ENCODE peak calls at places on chromosomes 1 and 21, in four cellular contexts. P is IMR-90, R is trophoblast cell, S is H1. I is an unnamed sample.
A peak's percentile ranks its signal among the peaks of the same experiment; 100 is the strongest.

GRCh38 chr1:53559391-53559815 is 100.2 kb downstream of the DMRTB1 start:
- DNase-seq in R (no peak), S (no peak), P (no peak), I (no peak)

GRCh38 chr21:44943005-44943685 is 3.3 kb downstream of the SLX9 start:
- DNase-seq in P (peak; percentile 32), S (no peak), R (no peak), I (no peak)

GRCh38 chr1:3466366-3467075 is 12.1 kb downstream of the ARHGEF16 start:
- DNase-seq in R (no peak), P (no peak), S (no peak), I (no peak)

GRCh38 chr1:63877816-63878215 is 104.0 kb downstream of the ROR1 start:
- DNase-seq in P (peak; percentile 75), S (no peak), R (peak; percentile 31), I (peak; percentile 73)

GRCh38 chr1:84972377-84972987 is 24.4 kb downstream of the MCOLN2 start:
- DNase-seq in P (no peak), R (no peak), S (no peak), I (peak; percentile 33)

GRCh38 chr21:38787461-38788274 is 18.1 kb upstream of the ETS2 start:
- DNase-seq in S (no peak), P (peak; percentile 76), R (peak; percentile 91), I (peak; percentile 86)

GRCh38 chr1:78370779-78371482 is 119.8 kb upstream of the PTGFR start:
- DNase-seq in P (peak; percentile 89), S (no peak), R (no peak), I (no peak)

GRCh38 chr1:53605181-53605580 is 133.8 kb downstream of the GLIS1 start:
- DNase-seq in R (no peak), P (no peak), S (no peak), I (no peak)

GRCh38 chr1:205843031-205843859 is 6.7 kb downstream of the PM20D1 start:
- DNase-seq in S (no peak), R (no peak), P (no peak), I (no peak)

GRCh38 chr1:226738995-226739695 is at the start of gene ITPKB:
- DNase-seq in P (peak; percentile 65), S (no peak), R (no peak), I (peak; percentile 88)

GRCh38 chr1:8516793-8517556 is 199.1 kb downstream of the SLC45A1 start:
- DNase-seq in P (peak; percentile 44), R (no peak), S (no peak), I (no peak)

GRCh38 chr1:35454616-35455015 is 102.6 kb downstream of the KIAA0319L start:
- DNase-seq in R (no peak), S (no peak), P (peak; percentile 94), I (peak; percentile 85)

GRCh38 chr1:110309139-110309538 is 30.0 kb upstream of the RBM15 start:
- DNase-seq in R (no peak), S (no peak), P (peak; percentile 64), I (peak; percentile 32)

GRCh38 chr21:27040738-27041137 is 73.8 kb upstream of the ADAMTS5 start:
- DNase-seq in S (no peak), P (no peak), R (no peak), I (no peak)

GRCh38 chr1:117570988-117571409 is 34.8 kb upstream of the TENT5C start:
- DNase-seq in S (no peak), R (peak; percentile 90), P (no peak), I (no peak)

GRCh38 chr1:219179293-219179692 is 5.6 kb downstream of the LYPLAL1 start:
- DNase-seq in P (peak; percentile 26), R (no peak), S (no peak), I (no peak)

GRCh38 chr1:31441970-31442647 is 29.1 kb downstream of the SERINC2 start:
- DNase-seq in P (no peak), S (no peak), R (no peak), I (no peak)

GRCh38 chr1:16236091-16236494 is 890 bp downstream of the CPLANE2 start:
- DNase-seq in P (peak; percentile 18), R (no peak), S (no peak), I (peak; percentile 40)

GRCh38 chr1:214107322-214108096 is 119.7 kb downstream of the PROX1 start:
- DNase-seq in R (no peak), P (peak; percentile 0), S (no peak), I (no peak)

GRCh38 chr1:87885263-87885662 is 556.6 kb downstream of the LMO4 start:
- DNase-seq in P (no peak), R (no peak), S (no peak), I (no peak)

GRCh38 chr1:5551274-5551966 is 440.8 kb downstream of the NPHP4 start:
- DNase-seq in S (no peak), R (no peak), P (no peak), I (no peak)

GRCh38 chr21:28436286-28436932 is 556.3 kb downstream of the LTN1 start:
- DNase-seq in R (peak; percentile 29), P (peak; percentile 77), S (no peak), I (peak; percentile 35)

GRCh38 chr1:1757422-1758058 is 20.7 kb downstream of the NADK start:
- DNase-seq in R (no peak), S (no peak), P (no peak), I (no peak)

GRCh38 chr1:206734499-206735142 is 36.0 kb upstream of the IL19 start:
- DNase-seq in P (peak; percentile 37), S (no peak), R (no peak), I (peak; percentile 54)

GRCh38 chr1:109392788-109393580 is 4.7 kb downstream of the SORT1 start:
- DNase-seq in P (peak; percentile 81), R (no peak), S (no peak), I (peak; percentile 87)

GRCh38 chr1:1040004-1040991 is 20.4 kb downstream of the AGRN start:
- DNase-seq in S (no peak), R (peak; percentile 92), P (peak; percentile 85), I (peak; percentile 87)

GRCh38 chr1:187951817-187952216 is 1123.1 kb downstream of the PLA2G4A start:
- DNase-seq in P (no peak), R (no peak), S (no peak), I (no peak)

GRCh38 chr1:16383917-16384316 is 16.9 kb downstream of the SZRD1 start:
- DNase-seq in S (no peak), R (no peak), P (no peak), I (no peak)

GRCh38 chr1:87600848-87601247 is 272.2 kb downstream of the LMO4 start:
- DNase-seq in S (no peak), P (peak; percentile 34), R (no peak), I (peak; percentile 73)

GRCh38 chr1:93353286-93353685 is 7.6 kb downstream of the DR1 start:
- DNase-seq in R (no peak), P (no peak), S (no peak), I (no peak)

GRCh38 chr1:223741861-223742260 is 29.5 kb downstream of the CAPN2 start:
- DNase-seq in R (peak; percentile 93), P (peak; percentile 77), S (no peak), I (peak; percentile 89)

GRCh38 chr1:156709743-156710489 is 4.5 kb upstream of the CRABP2 start:
- DNase-seq in P (peak; percentile 62), S (no peak), R (no peak), I (no peak)

GRCh38 chr1:158067651-158068050 is 74.2 kb downstream of the KIRREL1 start:
- DNase-seq in P (peak; percentile 80), R (no peak), S (no peak), I (peak; percentile 90)

GRCh38 chr1:22806584-22806983 is 95.9 kb downstream of the EPHB2 start:
- DNase-seq in R (no peak), P (no peak), S (no peak), I (no peak)

DNA sequence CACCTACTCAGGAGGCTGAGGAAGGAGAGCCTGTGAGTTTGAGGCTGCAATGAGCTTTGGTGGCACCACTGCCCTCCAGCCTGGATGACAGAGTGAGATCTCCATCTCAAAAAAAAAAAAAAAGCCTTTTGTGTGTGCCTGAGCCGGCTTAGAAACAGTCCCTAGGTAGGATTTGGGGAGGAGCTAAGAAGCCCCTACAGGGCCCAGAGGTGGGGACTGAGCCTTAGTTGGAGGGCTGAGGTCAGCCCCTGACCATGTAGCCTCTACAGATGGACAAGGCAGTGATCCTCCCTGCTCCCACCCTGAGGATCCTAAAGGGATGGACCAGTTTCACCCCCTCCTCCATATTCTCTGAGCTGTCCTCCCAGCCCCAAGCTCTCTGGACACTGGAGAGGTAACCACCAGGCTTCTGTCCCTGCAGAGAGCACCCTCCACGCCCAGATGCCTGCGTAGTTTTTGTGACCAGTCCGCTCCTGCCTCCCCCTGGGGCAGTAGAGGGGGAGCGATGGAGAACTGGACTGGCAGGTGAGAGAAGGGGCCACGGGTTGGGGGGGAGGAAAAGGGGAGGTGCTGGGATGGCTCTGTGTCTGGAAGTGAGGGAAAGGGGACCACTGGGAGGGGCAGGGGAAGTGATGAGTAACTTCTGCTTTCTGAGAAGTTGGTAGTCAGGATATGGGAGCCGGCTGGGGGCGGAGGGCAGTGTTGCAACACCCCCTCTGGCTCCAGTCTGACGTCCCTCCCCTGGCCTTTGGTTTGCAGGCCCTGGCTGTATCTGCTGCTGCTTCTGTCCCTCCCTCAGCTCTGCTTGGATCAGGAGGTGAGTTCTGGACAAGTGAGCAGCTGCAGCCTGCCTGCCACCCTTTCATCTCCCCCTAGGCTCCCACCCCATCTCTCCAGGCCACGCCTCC is 2.8 kb downstream of the ADAMTSL4 start:
- DNase-seq in R (peak; percentile 97), P (peak; percentile 92), S (no peak), I (peak; percentile 95)
- H3K23ac ChIP-seq in R (no peak overlapping the region), P (peak overlapping the region; percentile 60), S (no peak overlapping the region), I (no peak overlapping the region)

GRCh38 chr1:228140724-228141081 is 624 bp downstream of the GUK1 start:
- DNase-seq in R (no peak), P (no peak), S (no peak), I (no peak)
- H3K14ac ChIP-seq in R (peak overlapping the region; percentile 91), P (peak overlapping the region; percentile 94), S (no peak overlapping the region), I (peak overlapping the region; percentile 23)

GRCh38 chr1:21661886-21662285 is 7.3 kb downstream of the RAP1GAP start:
- DNase-seq in R (no peak), S (no peak), P (no peak), I (no peak)

GRCh38 chr1:21657456-21658190 is 11.5 kb downstream of the RAP1GAP start:
- DNase-seq in P (no peak), R (no peak), S (no peak), I (no peak)

GRCh38 chr1:21662426-21663250 is 6.5 kb downstream of the RAP1GAP start:
- DNase-seq in R (no peak), S (no peak), P (no peak), I (no peak)

GRCh38 chr1:21659924-21660326 is 9.2 kb downstream of the RAP1GAP start:
- DNase-seq in R (no peak), S (no peak), P (no peak), I (no peak)

DNA sequence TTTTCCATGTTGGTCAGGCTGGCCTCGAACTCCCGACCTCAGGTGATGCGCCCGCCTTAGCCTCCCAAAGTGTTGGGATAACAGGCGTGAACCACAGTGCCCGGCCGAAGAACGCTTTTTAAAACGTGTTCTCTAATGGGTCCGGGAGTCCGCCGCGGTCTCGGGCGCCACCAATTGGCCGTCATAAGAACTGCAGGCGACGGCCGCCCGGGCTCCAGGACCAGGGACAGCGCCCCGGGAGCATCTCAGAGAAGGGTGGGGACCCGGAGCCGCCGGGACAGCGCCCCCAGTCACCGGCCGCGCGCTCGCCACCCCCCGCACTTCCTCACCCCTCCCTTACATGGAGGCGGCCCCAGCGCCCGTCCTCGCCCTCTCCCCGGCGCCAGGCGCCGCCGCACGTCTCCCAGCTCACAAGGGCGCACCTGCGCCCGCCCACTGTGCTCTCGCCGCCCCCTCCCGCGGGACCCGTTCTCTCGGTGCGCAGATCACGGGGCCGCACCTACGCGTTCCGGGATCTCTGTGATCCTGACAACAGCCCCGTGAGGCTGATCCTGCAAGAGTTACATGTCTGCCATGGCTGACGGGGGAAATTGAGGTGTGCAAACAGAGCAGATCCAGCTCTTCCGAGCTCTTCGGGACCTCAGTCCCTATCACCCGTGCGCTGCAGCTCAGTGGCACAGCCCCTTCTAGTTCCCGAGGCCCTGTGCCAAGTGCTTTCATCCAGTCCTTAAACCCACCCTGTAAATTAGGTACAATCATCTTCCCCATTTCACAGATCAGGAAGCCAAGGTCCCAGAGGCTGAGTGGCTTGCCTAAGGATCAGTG is 9.8 kb downstream of the RAP1GAP start:
- DNase-seq in R (peak; percentile 45), S (peak; percentile 62), P (peak; percentile 36), I (peak; percentile 61)
- H3K4me3 ChIP-seq in R (no peak overlapping the region), S (peak overlapping the region; percentile 49), P (no peak overlapping the region), I (no peak overlapping the region)

GRCh38 chr1:159872896-159873295 is 10.4 kb upstream of the VSIG8 start:
- DNase-seq in R (peak; percentile 95), S (no peak), P (no peak), I (no peak)
- H3K23ac ChIP-seq in R (no peak overlapping the region), S (no peak overlapping the region), P (no peak overlapping the region), I (no peak overlapping the region)